ENCODE peak calls at places on chromosomes 13 and 19, in seven cellular contexts. C, E, U, M, K, J and G are unnamed samples.
A peak's percentile ranks its signal among the peaks of the same experiment; 100 is the strongest.

GRCh38 chr19:2333807-2334211 is 5.3 kb downstream of the SPPL2B start:
- DNase-seq in C (no peak), E (no peak), U (no peak), M (no peak), K (no peak), J (no peak), G (no peak)

GRCh38 chr13:43937839-43938238 is 58.1 kb downstream of the LACC1 start:
- DNase-seq in C (no peak), E (no peak), U (no peak), M (no peak), K (no peak), J (no peak), G (no peak)

GRCh38 chr19:55344444-55344843 is 4.8 kb downstream of the KMT5C start:
- DNase-seq in C (no peak), E (no peak), U (no peak), M (no peak), K (no peak), J (peak; percentile 53), G (no peak)

GRCh38 chr13:40178130-40178529 is 488.3 kb downstream of the FOXO1 start:
- DNase-seq in C (no peak), E (no peak), U (no peak), M (no peak), K (no peak), J (no peak), G (no peak)

GRCh38 chr13:55627221-55627620 is 1513.5 kb upstream of the PRR20A start:
- DNase-seq in C (no peak), E (no peak), U (no peak), M (no peak), K (no peak), J (no peak), G (no peak)

GRCh38 chr13:24202215-24202614 is 41.7 kb downstream of the SPATA13 start:
- DNase-seq in C (no peak), E (no peak), U (peak; percentile 57), M (no peak), K (no peak), J (no peak), G (no peak)

GRCh38 chr19:45764487-45764886 is 4.6 kb downstream of the SIX5 start:
- DNase-seq in C (no peak), E (no peak), U (no peak), M (no peak), K (no peak), J (no peak), G (no peak)

GRCh38 chr19:8973501-8974091 is 36.6 kb downstream of the MUC16 start:
- DNase-seq in C (no peak), E (no peak), U (no peak), M (peak; percentile 3), K (no peak), J (peak; percentile 9), G (no peak)

GRCh38 chr19:1093811-1094553 is 1.2 kb downstream of the POLR2E start:
- DNase-seq in C (no peak), E (no peak), U (no peak), M (no peak), K (no peak), J (no peak), G (no peak)

GRCh38 chr13:89755729-89756492 is 1591.6 kb upstream of the MIR17HG start:
- DNase-seq in C (no peak), E (no peak), U (no peak), M (no peak), K (no peak), J (no peak), G (peak; percentile 8)

GRCh38 chr19:56066152-56067023 is 54.7 kb downstream of the ZNF787 start:
- DNase-seq in C (peak; percentile 71), E (no peak), U (peak; percentile 69), M (peak; percentile 49), K (peak; percentile 78), J (peak; percentile 75), G (no peak)

GRCh38 chr13:73715114-73715909 is 418.9 kb downstream of the KLF12 start:
- DNase-seq in C (no peak), E (no peak), U (no peak), M (no peak), K (peak; percentile 33), J (no peak), G (no peak)

GRCh38 chr19:41221514-41222205 is 2.6 kb downstream of the AXL start:
- DNase-seq in C (no peak), E (no peak), U (no peak), M (no peak), K (peak; percentile 20), J (no peak), G (no peak)

GRCh38 chr13:46295531-46296464 is 84.1 kb downstream of the LRRC63 start:
- DNase-seq in C (peak; percentile 20), E (peak; percentile 68), U (no peak), M (peak; percentile 98), K (peak; percentile 22), J (peak; percentile 94), G (peak; percentile 97)

GRCh38 chr13:44507639-44508038 is 68.5 kb downstream of the TSC22D1 start:
- DNase-seq in C (no peak), E (no peak), U (no peak), M (no peak), K (no peak), J (no peak), G (no peak)

GRCh38 chr13:35213911-35214310 is 262.6 kb downstream of the MAB21L1 start:
- DNase-seq in C (no peak), E (no peak), U (no peak), M (no peak), K (no peak), J (no peak), G (no peak)

GRCh38 chr13:35208587-35208986 is 266.5 kb downstream of the NBEA start:
- DNase-seq in C (no peak), E (no peak), U (no peak), M (no peak), K (no peak), J (no peak), G (no peak)

GRCh38 chr13:35211949-35212348 is 264.5 kb downstream of the MAB21L1 start:
- DNase-seq in C (no peak), E (no peak), U (no peak), M (no peak), K (no peak), J (no peak), G (no peak)

DNA sequence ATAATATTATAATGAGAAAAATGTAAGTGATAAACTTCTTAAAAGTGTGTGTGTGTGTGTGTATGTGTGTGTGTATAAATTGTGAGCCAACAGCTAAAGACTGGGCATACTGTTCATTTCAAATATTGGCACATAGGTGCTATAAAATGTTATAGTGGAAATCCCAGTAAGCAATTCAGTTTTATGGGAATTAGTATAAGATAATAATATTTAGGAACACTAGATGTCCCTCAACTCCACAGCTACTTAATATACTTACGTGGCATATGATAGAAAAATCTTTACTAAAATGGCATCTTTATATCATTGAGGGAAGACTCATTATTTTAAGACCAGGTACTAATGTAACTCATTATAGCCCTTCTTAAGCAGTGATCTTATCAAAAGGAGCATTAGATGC is 266.3 kb downstream of the MAB21L1 start:
- DNase-seq in C (no peak), E (no peak), U (no peak), M (peak; percentile 32), K (no peak), J (peak; percentile 19), G (no peak)
- TF ChIP-seq CTCF in C (no peak), E (no peak), U (no peak), M (peak; percentile 5), K (no peak), J (no peak), G (no peak)

GRCh38 chr19:6491802-6492592 is 10.1 kb downstream of the TUBB4A start:
- DNase-seq in C (no peak), E (no peak), U (no peak), M (no peak), K (peak; percentile 2), J (no peak), G (no peak)
- TF ChIP-seq CTCF in C (no peak), E (no peak), U (no peak), M (no peak), K (no peak), J (no peak), G (no peak)

DNA sequence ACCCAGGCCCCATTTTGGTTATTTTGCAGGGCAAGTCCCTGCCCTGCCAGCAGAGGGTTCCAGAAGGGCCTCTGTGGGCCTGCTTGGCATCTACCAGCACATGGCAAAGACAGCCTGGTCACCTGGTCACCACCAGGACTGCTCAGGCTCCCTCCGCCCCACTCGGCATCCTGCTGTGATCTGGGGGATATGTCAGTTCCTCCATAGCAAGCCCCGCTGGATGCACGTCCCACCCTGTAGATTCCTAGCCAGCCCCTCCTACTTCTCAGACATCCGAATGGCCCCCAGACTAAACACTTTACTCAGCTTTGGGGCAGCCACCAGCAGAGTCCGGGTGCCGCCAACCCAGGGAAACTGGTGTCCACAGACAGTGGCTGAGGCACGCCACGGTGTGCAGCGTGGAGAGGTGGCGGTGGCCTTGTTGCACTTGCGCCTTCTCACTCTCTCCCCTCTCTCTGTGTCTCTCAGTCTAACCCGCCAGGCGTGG is 31.8 kb upstream of the USE1 start:
- DNase-seq in C (no peak), E (no peak), U (no peak), M (no peak), K (no peak), J (no peak), G (no peak)
- TF ChIP-seq CTCF in C (no peak), E (no peak), U (no peak), M (no peak), K (no peak), J (no peak), G (no peak)

GRCh38 chr13:20099319-20099718 is 61.5 kb downstream of the GJA3 start:
- DNase-seq in C (no peak), E (no peak), U (no peak), M (no peak), K (no peak), J (no peak), G (no peak)

GRCh38 chr13:20105161-20105689 is 55.6 kb downstream of the GJA3 start:
- DNase-seq in C (no peak), E (no peak), U (no peak), M (no peak), K (no peak), J (no peak), G (no peak)

GRCh38 chr13:20106751-20107150 is 54.1 kb downstream of the GJA3 start:
- DNase-seq in C (no peak), E (no peak), U (no peak), M (no peak), K (peak; percentile 1), J (no peak), G (no peak)

GRCh38 chr13:20102776-20103175 is 58.1 kb downstream of the GJA3 start:
- DNase-seq in C (no peak), E (no peak), U (no peak), M (no peak), K (no peak), J (no peak), G (peak; percentile 89)

DNA sequence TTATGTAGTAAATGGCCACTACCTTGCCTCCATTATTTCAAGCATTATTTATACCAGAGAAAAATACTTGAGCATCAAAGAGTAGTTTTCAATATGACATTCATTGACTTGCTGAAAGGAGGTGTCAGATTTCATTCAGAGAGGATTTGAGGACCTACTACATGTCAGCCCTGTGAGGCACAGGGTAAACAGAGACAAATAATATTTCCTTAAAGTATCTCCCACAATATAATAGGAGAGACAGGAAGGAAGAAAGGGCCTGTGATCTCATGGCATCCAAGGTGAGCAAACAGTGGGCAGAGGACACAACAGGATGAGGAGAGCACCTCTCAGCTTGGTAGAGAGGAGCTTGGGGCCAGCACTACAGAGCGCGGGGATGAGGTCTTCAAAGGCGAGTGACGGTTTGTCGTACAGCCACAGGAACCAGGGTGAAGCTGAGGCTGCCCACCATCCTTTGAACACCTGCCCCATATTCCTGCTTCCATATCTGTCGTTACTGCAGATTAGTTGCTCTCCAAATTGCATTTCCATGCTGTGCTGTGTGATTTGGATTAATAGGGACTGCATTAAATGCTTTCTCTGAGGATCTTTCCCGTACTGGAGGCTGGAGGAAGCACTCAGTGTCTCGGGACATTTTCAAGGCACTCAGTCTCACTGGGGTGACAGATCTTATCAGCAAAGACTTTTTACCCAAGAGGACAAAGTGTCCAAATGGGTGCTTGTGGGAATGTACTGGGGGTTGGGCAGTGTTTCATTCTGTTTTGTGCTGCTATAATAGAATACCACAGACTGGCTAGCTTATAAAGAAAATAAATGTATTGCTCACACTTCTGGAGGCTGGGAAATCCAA is 59.2 kb downstream of the GJA3 start:
- DNase-seq in C (no peak), E (no peak), U (no peak), M (no peak), K (no peak), J (no peak), G (no peak)
- TF ChIP-seq CTCF in C (no peak), E (no peak), U (no peak), M (no peak), K (no peak), J (no peak), G (no peak)